ENCODE peak calls at places on chromosomes 13 and 19, in eight cellular contexts. I, T, F, B, M, S, W and E are unnamed samples.

GRCh38 chr13:29740961-29741360 is 109.5 kb downstream of the UBL3 start:
- DNase-seq in I (no peak), T (no peak), F (no peak), B (no peak), M (no peak), S (no peak), W (no peak), E (no peak)

GRCh38 chr13:109362606-109363005 is 423.8 kb downstream of the IRS2 start:
- DNase-seq in I (no peak), T (no peak), F (no peak), B (no peak), M (no peak), S (no peak), W (no peak), E (no peak)

GRCh38 chr19:17294051-17294891 is 9.0 kb downstream of the ABHD8 start:
- DNase-seq in I (peak), T (no peak), F (no peak), B (no peak), M (peak), S (peak), W (no peak), E (peak)

GRCh38 chr13:80945328-80945727 is 604.4 kb upstream of the SPRY2 start:
- DNase-seq in I (peak), T (no peak), F (no peak), B (no peak), M (peak), S (peak), W (no peak), E (no peak)

GRCh38 chr13:23715092-23715761 is 145.0 kb downstream of the TNFRSF19 start:
- DNase-seq in I (peak), T (no peak), F (no peak), B (no peak), M (no peak), S (no peak), W (no peak), E (no peak)

GRCh38 chr13:114321256-114321655 is 7.0 kb downstream of the CHAMP1 start:
- DNase-seq in I (no peak), T (no peak), F (no peak), B (no peak), M (no peak), S (no peak), W (no peak), E (no peak)

GRCh38 chr13:73056054-73056962 is 2.5 kb upstream of the KLF5 start:
- DNase-seq in I (no peak), T (no peak), F (no peak), B (no peak), M (no peak), S (no peak), W (no peak), E (no peak)

GRCh38 chr13:20514866-20515265 is 10.8 kb downstream of the CRYL1 start:
- DNase-seq in I (no peak), T (no peak), F (no peak), B (no peak), M (no peak), S (no peak), W (no peak), E (no peak)

GRCh38 chr19:4007836-4008539 is 452 bp downstream of the PIAS4 start:
- DNase-seq in I (peak), T (no peak), F (no peak), B (no peak), M (peak), S (no peak), W (no peak), E (peak)

GRCh38 chr13:100646030-100646673 is 28.4 kb downstream of the TMTC4 start:
- DNase-seq in I (peak), T (no peak), F (no peak), B (no peak), M (peak), S (peak), W (no peak), E (peak)

GRCh38 chr13:96492758-96493157 is 402.9 kb downstream of the HS6ST3 start:
- DNase-seq in I (no peak), T (no peak), F (peak), B (no peak), M (no peak), S (no peak), W (no peak), E (no peak)

GRCh38 chr19:9751449-9751848 is 17.1 kb downstream of the ZNF846 start:
- DNase-seq in I (peak), T (no peak), F (no peak), B (no peak), M (no peak), S (no peak), W (no peak), E (no peak)

DNA sequence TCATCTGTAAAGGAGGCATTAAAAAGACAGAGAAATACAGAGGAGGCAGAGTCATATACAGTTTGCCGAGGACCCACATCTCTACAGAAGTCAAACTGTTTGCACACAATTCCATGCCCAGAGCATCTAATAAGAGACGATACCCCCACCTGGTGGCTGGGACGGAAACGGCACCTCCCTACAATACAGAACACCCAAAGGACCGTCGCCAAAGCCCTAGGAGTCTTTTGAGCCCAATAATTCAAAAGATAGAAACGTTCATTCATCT is 703 bp upstream of the PLEKHG2 start:
- DNase-seq in I (peak), T (peak), F (peak), B (peak), M (peak), S (peak), W (peak), E (peak)
- TF ChIP-seq CTCF in I (peak), T (peak), F (peak), B (no peak), M (peak), S (peak), W (peak), E (peak)

GRCh38 chr19:35236638-35237400 is 8.3 kb upstream of the FAM187B start:
- DNase-seq in I (peak), T (no peak), F (no peak), B (peak), M (no peak), S (no peak), W (no peak), E (peak)
- TF ChIP-seq CTCF in I (peak), T (peak), F (no peak), B (no peak), M (peak), S (no peak), W (no peak), E (no peak)

DNA sequence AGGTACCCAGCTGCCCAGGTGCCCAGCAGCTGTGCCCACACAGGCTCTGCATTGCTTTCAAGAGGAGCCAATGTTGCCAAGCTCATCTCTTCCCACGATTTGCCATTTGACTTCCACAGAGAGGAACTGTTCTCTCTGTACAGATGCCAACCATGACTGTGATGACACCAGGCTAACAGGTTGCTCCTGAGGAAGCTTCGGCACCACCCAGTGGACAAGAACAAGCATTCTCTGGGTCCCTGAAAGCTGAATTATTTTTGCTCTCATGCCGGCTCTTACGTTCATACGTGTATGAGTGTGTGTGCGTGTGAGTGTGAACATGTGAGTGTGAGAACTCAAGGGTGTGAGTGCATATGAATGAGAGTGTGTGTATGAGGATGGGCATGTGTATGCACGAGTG is 535.2 kb downstream of the LIG4 start:
- DNase-seq in I (no peak), T (no peak), F (no peak), B (no peak), M (no peak), S (no peak), W (no peak), E (no peak)
- TF ChIP-seq CTCF in I (peak), T (no peak), F (no peak), B (no peak), M (no peak), S (no peak), W (no peak), E (no peak)

DNA sequence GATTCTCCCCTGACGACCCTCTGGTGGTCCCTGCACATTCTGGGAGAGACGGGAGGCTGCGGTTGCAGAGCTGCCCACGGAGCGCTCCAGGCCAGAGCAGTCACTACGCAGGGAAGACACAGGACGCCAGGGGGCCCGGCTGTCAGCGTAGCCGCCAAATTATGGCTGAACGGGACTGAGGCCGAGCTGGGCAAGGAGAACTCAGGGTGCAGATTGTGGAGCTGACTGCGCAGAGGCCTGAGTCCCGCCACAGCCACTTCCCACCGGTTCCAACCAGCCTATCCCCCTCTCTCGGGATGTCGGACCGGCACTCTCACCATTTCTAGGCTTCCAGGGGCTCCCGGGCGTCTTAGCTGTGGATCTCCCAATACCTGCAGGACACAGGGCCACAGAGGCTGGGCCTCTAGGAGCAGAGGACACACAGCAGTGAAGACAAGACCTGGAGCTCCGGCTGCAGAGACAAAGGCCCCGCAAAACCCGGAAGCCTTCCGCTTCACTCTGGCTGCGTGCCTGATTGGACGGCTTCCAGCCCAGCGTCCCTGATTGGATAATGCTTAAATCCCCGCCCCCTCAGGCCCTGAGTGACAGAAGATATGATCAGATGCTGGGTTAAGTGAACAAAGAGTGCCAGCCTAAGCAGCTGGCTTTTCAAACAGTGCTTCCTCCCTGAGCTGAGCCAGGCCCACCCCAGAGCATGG is at the start of gene ZNF737:
- DNase-seq in I (peak), T (peak), F (peak), B (peak), M (peak), S (peak), W (peak), E (peak)
- TF ChIP-seq CTCF in I (no peak), T (peak), F (peak), B (no peak), M (peak), S (peak), W (peak), E (no peak)

DNA sequence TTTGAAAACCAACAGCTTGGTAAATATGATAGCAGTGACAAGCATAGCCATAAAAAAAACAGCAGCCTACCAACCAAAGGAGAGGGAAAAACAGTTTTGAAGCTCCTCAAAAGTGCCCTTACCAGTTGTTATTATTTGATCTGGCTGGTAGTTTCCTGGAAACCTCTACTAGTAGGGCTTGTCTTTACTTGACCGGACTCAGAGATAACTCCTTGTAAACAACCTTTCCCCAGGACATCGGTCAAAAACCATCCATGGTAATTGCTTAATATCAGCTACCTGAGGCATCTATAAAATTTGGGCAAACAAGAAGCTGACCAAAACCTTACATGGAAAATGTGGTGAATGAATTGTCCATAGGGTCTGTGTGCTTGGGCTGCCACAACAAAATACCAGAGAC is 210.9 kb downstream of the FGF14 start:
- DNase-seq in I (no peak), T (no peak), F (no peak), B (no peak), M (no peak), S (no peak), W (no peak), E (no peak)
- TF ChIP-seq CTCF in I (no peak), T (no peak), F (no peak), B (no peak), M (no peak), S (no peak), W (no peak), E (no peak)

GRCh38 chr19:15453091-15453498 is 3.3 kb upstream of the WIZ start:
- DNase-seq in I (peak), T (no peak), F (peak), B (no peak), M (peak), S (no peak), W (no peak), E (no peak)
- TF ChIP-seq CTCF in I (no peak), T (peak), F (peak), B (no peak), M (peak), S (no peak), W (peak), E (no peak)